ENCODE peak calls at places on chromosomes 5 and 9, in four cellular contexts. One of them, this sample, is unnamed. For H3K4me1, the result is how much of the 10 kb centered on the place peaks cover.

GRCh38 chr5:30041291-30041690 is 1152.2 kb upstream of the CDH6 start:
- DNase-seq in neuronal stem cell: no peak
- DNase-seq in psoas muscle: no peak
- DNase-seq in neural progenitor cell: no peak
- DNase-seq in this sample: no peak

GRCh38 chr9:35611230-35611797 is 6.3 kb downstream of the TESK1 start:
- DNase-seq in neural progenitor cell: peak
- DNase-seq in psoas muscle: peak
- DNase-seq in neuronal stem cell: no peak
- DNase-seq in this sample: no peak

GRCh38 chr5:143153332-143154119 is 250.0 kb downstream of the NR3C1 start:
- DNase-seq in neuronal stem cell: no peak
- DNase-seq in psoas muscle: peak
- DNase-seq in neural progenitor cell: no peak
- DNase-seq in this sample: peak

GRCh38 chr9:111118256-111118950 is 80.1 kb upstream of the LPAR1 start:
- DNase-seq in neuronal stem cell: no peak
- DNase-seq in psoas muscle: no peak
- DNase-seq in neural progenitor cell: no peak
- DNase-seq in this sample: no peak

GRCh38 chr9:133830310-133830709 is 92.2 kb upstream of the SARDH start:
- DNase-seq in neuronal stem cell: no peak
- DNase-seq in neural progenitor cell: no peak
- DNase-seq in psoas muscle: no peak
- DNase-seq in this sample: no peak

GRCh38 chr5:9543266-9543925 is 2.5 kb downstream of the SEMA5A start:
- DNase-seq in neural progenitor cell: no peak
- DNase-seq in psoas muscle: no peak
- DNase-seq in neuronal stem cell: no peak
- DNase-seq in this sample: no peak

GRCh38 chr9:79302569-79302968 is 269.2 kb upstream of the TLE4 start:
- DNase-seq in psoas muscle: no peak
- DNase-seq in neuronal stem cell: no peak
- DNase-seq in neural progenitor cell: no peak
- DNase-seq in this sample: no peak

GRCh38 chr5:24167791-24168190 is 477.0 kb downstream of the CDH10 start:
- DNase-seq in psoas muscle: no peak
- DNase-seq in neural progenitor cell: no peak
- DNase-seq in neuronal stem cell: no peak
- DNase-seq in this sample: no peak

GRCh38 chr9:36559036-36559695 is 13.5 kb upstream of the MELK start:
- DNase-seq in neural progenitor cell: no peak
- DNase-seq in neuronal stem cell: no peak
- DNase-seq in psoas muscle: no peak
- DNase-seq in this sample: no peak

GRCh38 chr5:143205879-143206193 is 197.7 kb downstream of the NR3C1 start:
- DNase-seq in psoas muscle: no peak
- DNase-seq in neuronal stem cell: no peak
- DNase-seq in neural progenitor cell: no peak
- DNase-seq in this sample: no peak

GRCh38 chr9:72477862-72478564 is 43.4 kb upstream of the TMC1 start:
- DNase-seq in psoas muscle: no peak
- DNase-seq in neural progenitor cell: no peak
- DNase-seq in neuronal stem cell: no peak
- DNase-seq in this sample: peak

DNA sequence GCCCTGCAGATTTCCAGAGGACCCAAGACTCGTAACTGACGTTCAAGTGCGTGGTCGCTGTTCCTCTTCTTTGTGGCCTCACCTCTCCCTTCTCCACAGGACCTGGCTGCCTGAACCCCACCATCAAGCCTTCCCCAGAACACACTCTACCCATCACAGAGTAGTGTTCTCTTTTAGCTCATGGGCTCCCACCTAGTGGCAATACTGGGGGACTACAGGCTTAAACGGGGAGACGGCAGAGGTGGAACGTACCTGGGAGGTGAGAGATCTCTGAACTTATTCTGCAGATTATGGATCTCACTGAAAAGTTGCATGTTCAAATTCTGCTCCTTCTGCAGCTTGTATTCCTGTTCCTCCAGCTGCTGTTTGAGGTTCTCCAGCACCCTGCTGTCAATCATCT is 140.8 kb downstream of the CDK5RAP2 start:
- DNase-seq in neural progenitor cell: peak
- DNase-seq in psoas muscle: no peak
- DNase-seq in neuronal stem cell: peak
- DNase-seq in this sample: no peak
- H3K4me1 ChIP-seq in neural progenitor cell: under half
- H3K4me1 ChIP-seq in psoas muscle: under half
- H3K4me1 ChIP-seq in neuronal stem cell: under half
- H3K4me1 ChIP-seq in this sample: under half

DNA sequence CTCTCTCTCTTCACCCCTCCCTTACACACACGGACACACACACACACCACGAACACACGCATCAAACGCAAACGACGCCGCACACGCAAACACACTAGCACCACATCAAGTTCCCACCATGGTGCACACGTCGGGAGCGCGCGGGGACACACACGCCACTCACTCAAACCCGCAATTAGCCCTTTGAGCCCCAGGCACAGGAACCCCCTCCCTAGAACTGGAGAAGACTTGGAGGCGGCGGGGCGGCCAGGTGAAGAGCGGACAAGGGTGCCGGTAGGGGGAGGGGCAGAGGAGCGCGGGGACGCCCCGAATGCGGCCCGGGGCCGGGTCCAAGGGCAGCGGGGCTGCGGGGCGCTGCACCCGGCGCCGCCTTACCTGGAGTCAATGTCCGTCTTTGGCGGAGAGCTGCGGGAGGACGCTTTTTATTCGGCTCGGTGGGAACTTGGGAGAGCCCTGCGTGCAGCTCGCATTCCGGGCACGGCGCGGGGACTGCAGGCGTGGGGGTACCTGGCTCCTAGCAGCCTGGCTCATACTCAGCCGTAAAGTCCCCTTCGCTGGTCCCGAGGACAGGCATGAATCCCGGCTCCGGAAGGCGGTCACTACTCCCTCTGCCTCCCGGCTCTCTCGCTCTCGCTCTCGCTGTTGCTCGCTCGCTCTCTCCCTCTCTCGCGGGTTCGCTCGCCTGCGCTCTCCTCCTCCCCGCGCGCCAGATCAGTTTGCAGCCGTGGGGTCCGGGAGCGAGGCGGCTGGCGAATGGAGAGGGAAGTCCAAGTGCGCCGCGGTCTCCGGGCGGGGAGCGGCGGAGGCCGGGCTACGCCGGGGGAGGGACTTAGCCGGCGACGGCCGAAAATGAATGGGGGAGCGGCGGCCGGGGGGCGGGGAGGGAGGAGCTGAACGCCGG is at the start of gene BRINP1:
- DNase-seq in psoas muscle: peak
- DNase-seq in neuronal stem cell: peak
- DNase-seq in neural progenitor cell: peak
- DNase-seq in this sample: peak
- H3K4me3 ChIP-seq in psoas muscle: peak
- H3K4me3 ChIP-seq in neuronal stem cell: peak
- H3K4me3 ChIP-seq in neural progenitor cell: peak
- H3K4me3 ChIP-seq in this sample: peak

GRCh38 chr9:78032599-78033457 is 1.2 kb upstream of the GNAQ start:
- DNase-seq in neural progenitor cell: no peak
- DNase-seq in psoas muscle: no peak
- DNase-seq in neuronal stem cell: no peak
- DNase-seq in this sample: no peak
- H3K27ac ChIP-seq in neural progenitor cell: peak
- H3K27ac ChIP-seq in psoas muscle: peak
- H3K27ac ChIP-seq in neuronal stem cell: peak
- H3K27ac ChIP-seq in this sample: peak

GRCh38 chr5:39019231-39019630 is 55.0 kb downstream of the RICTOR start:
- DNase-seq in neural progenitor cell: no peak
- DNase-seq in psoas muscle: no peak
- DNase-seq in neuronal stem cell: no peak
- DNase-seq in this sample: no peak
- H3K4me1 ChIP-seq in neural progenitor cell: under half
- H3K4me1 ChIP-seq in psoas muscle: half or more
- H3K4me1 ChIP-seq in neuronal stem cell: under half
- H3K4me1 ChIP-seq in this sample: under half

DNA sequence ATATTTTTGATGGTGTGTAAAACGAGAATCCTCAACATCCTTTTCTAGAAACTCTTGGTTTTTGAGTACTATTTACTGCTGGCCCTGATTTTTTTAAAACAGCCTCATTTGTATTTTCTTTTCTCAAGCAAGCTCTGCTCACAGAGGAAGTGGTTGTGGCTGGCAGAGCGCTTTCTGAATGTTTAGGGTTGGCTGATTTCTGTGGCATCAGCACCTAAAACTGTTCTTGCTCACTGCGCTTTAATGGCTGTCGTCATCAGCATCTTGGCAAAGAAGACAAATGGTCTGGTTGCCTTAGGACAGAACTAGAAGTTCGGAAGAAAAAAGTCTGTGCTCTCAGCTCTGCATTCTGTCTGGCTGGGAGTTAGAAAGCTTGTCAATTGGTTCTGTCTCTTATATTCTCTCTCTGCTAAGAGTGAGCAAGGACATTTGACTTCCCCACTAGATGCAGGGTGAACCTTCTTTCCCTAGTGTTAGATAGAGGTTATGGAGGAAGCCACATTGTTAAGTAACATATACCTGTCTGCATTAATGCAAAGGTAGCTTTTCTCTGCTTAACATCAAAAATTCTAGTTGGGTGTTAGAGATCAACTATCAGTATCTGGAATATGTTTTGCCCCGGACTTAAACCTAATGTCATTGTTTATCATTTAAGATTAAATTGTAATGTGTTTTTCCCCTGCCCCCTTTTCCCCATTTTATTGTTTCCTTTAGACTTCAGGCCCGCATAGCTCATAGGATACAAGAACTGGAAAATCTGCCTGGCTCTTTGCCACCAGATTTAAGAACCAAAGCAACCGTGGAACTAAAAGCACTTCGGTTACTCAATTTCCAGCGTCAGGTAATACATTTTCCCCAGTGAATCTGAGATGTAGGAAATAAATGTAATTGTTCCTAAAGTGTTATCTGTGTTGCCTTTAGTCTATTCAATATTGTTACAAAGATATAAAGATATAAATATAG is 39.0 kb downstream of the SMARCA2 start:
- DNase-seq in neuronal stem cell: no peak
- DNase-seq in psoas muscle: no peak
- DNase-seq in neural progenitor cell: no peak
- DNase-seq in this sample: no peak
- H3K4me3 ChIP-seq in neuronal stem cell: no peak
- H3K4me3 ChIP-seq in psoas muscle: no peak
- H3K4me3 ChIP-seq in neural progenitor cell: no peak
- H3K4me3 ChIP-seq in this sample: no peak

This sample was measured in heart right ventricle.